ENCODE peak calls at places on chromosome 4, in ten cellular contexts. H is GM10248; J is NCI-H1092; C is amniotic stem cell; Y is activated CD4-positive, alpha-beta memory T cell treated with anti-CD3 and anti-CD28 coated beads for 36 hours; N is activated CD4-positive, alpha-beta T cell treated with anti-CD3 and anti-CD28 coated beads, Interleukin-2, amount 10 ng/mL, durations not matched to agents 7 days and 5 days; M is M059J; V is CD8-positive, alpha-beta T cell; W is HTR-8/SVneo; U is cardiac muscle cell. L is an unnamed sample.

GRCh38 chr4:185931986-185932385 is 120.0 kb upstream of the SORBS2 start:
- DNase-seq in H (no peak), J (no peak), C (no peak), Y (no peak), N (no peak), M (no peak), V (no peak), W (no peak), U (peak), L (no peak)

GRCh38 chr4:86935499-86935832 is 655 bp downstream of the AFF1 start:
- DNase-seq in H (no peak), J (no peak), C (no peak), Y (peak), N (peak), M (no peak), V (no peak), W (no peak), U (no peak), L (no peak)

GRCh38 chr4:149531861-149532260 is 283.8 kb downstream of the IQCM start:
- DNase-seq in H (no peak), J (no peak), C (peak), Y (no peak), N (no peak), M (peak), V (no peak), W (no peak), U (peak), L (no peak)

GRCh38 chr4:161581262-161581661 is 582.5 kb downstream of the FSTL5 start:
- DNase-seq in H (no peak), J (no peak), C (no peak), Y (no peak), N (no peak), M (no peak), V (no peak), W (no peak), U (peak), L (no peak)

GRCh38 chr4:70533211-70533610 is 14.8 kb downstream of the AMTN start:
- DNase-seq in H (no peak), J (no peak), C (no peak), Y (no peak), N (no peak), M (no peak), V (no peak), W (no peak), U (no peak), L (no peak)

GRCh38 chr4:53914313-53915016 is 149.9 kb downstream of the CHIC2 start:
- DNase-seq in H (no peak), J (no peak), C (peak), Y (peak), N (no peak), M (peak), V (no peak), W (no peak), U (peak), L (peak)

GRCh38 chr4:56301181-56302076 is 85.9 kb downstream of the AASDH start:
- DNase-seq in H (peak), J (peak), C (peak), Y (peak), N (peak), M (peak), V (peak), W (peak), U (peak), L (peak)

GRCh38 chr4:67035986-67036385 is 509.3 kb downstream of the CENPC start:
- DNase-seq in H (no peak), J (no peak), C (no peak), Y (no peak), N (no peak), M (peak), V (no peak), W (no peak), U (peak), L (no peak)

GRCh38 chr4:929970-930625 is 2.0 kb downstream of the GAK start:
- DNase-seq in H (no peak), J (no peak), C (no peak), Y (no peak), N (peak), M (no peak), V (no peak), W (no peak), U (no peak), L (no peak)

GRCh38 chr4:112038861-112039260 is 106.4 kb upstream of the FAM241A start:
- DNase-seq in H (no peak), J (no peak), C (no peak), Y (no peak), N (no peak), M (peak), V (no peak), W (no peak), U (peak), L (no peak)

GRCh38 chr4:1502501-1502886 is 96.3 kb upstream of the NKX1-1 start:
- DNase-seq in H (no peak), J (no peak), C (no peak), Y (no peak), N (no peak), M (no peak), V (no peak), W (no peak), U (no peak), L (no peak)

GRCh38 chr4:20612313-20612712 is 87.9 kb upstream of the PACRGL start:
- DNase-seq in H (no peak), J (no peak), C (no peak), Y (no peak), N (no peak), M (peak), V (no peak), W (no peak), U (no peak), L (no peak)

GRCh38 chr4:155889036-155889793 is 14.3 kb upstream of the TDO2 start:
- DNase-seq in H (no peak), J (no peak), C (peak), Y (no peak), N (no peak), M (peak), V (no peak), W (no peak), U (peak), L (no peak)

GRCh38 chr4:90845777-90846176 is 718.6 kb downstream of the CCSER1 start:
- DNase-seq in H (no peak), J (no peak), C (no peak), Y (no peak), N (no peak), M (no peak), V (no peak), W (no peak), U (no peak), L (no peak)

GRCh38 chr4:46931981-46932380 is 22.9 kb upstream of the COX7B2 start:
- DNase-seq in H (peak), J (no peak), C (peak), Y (peak), N (peak), M (peak), V (no peak), W (peak), U (peak), L (no peak)

GRCh38 chr4:173442223-173442932 is 43.5 kb upstream of the SCRG1 start:
- DNase-seq in H (no peak), J (no peak), C (no peak), Y (no peak), N (no peak), M (no peak), V (no peak), W (no peak), U (no peak), L (no peak)

GRCh38 chr4:38387348-38387747 is 276.7 kb upstream of the KLF3 start:
- DNase-seq in H (no peak), J (no peak), C (no peak), Y (no peak), N (no peak), M (no peak), V (no peak), W (no peak), U (peak), L (no peak)

GRCh38 chr4:96131186-96131585 is 291.3 kb downstream of the PDHA2 start:
- DNase-seq in H (no peak), J (no peak), C (no peak), Y (no peak), N (no peak), M (no peak), V (no peak), W (no peak), U (peak), L (no peak)

GRCh38 chr4:176443646-176444409 is 124.1 kb downstream of the SPCS3 start:
- DNase-seq in H (no peak), J (no peak), C (no peak), Y (no peak), N (no peak), M (peak), V (no peak), W (no peak), U (peak), L (no peak)

GRCh38 chr4:73869130-73870055 is at the start of gene CXCL1:
- DNase-seq in H (no peak), J (no peak), C (no peak), Y (no peak), N (no peak), M (no peak), V (no peak), W (peak), U (peak), L (no peak)